ENCODE peak calls at places on chromosomes 11 and 22, in four cellular contexts. T is pons; A is tibial artery; L is stimulated activated naive CD8-positive, alpha-beta T cell treated with anti-CD3 and anti-CD28 coated beads, Interleukin-15, Interleukin-2, amounts not matched to agents 100 U/mL and 50 U/mL, for 24 hours. F is an unnamed sample.

GRCh38 chr11:27282141-27282590 is 80.8 kb downstream of the CCDC34 start:
- DNase-seq in T (no peak), A (peak), L (no peak), F (no peak)

GRCh38 chr22:39130892-39131855 is 21.3 kb downstream of the CBX7 start:
- DNase-seq in T (no peak), A (no peak), L (no peak), F (peak)

GRCh38 chr22:41478891-41479521 is 10.1 kb downstream of the ACO2 start:
- DNase-seq in T (no peak), A (peak), L (peak), F (no peak)

GRCh38 chr22:25682071-25682470 is 59.9 kb upstream of the MYO18B start:
- DNase-seq in T (no peak), A (no peak), L (no peak), F (no peak)

GRCh38 chr11:46290598-46291309 is 13.3 kb downstream of the CREB3L1 start:
- DNase-seq in T (no peak), A (peak), L (no peak), F (peak)

GRCh38 chr11:12803086-12803826 is 129.0 kb downstream of the TEAD1 start:
- DNase-seq in T (no peak), A (no peak), L (no peak), F (no peak)

GRCh38 chr11:123683616-123684170 is 29.3 kb upstream of the SCN3B start:
- DNase-seq in T (no peak), A (no peak), L (no peak), F (no peak)

GRCh38 chr22:39434243-39434653 is 22.6 kb upstream of the MGAT3 start:
- DNase-seq in T (peak), A (no peak), L (no peak), F (no peak)

GRCh38 chr11:9344046-9344680 is 29.8 kb upstream of the TMEM41B start:
- DNase-seq in T (no peak), A (no peak), L (no peak), F (peak)

GRCh38 chr11:110491577-110492352 is 62.0 kb downstream of the FDX1 start:
- DNase-seq in T (no peak), A (no peak), L (no peak), F (peak)

GRCh38 chr11:1410366-1411291 is 20.9 kb downstream of the BRSK2 start:
- DNase-seq in T (no peak), A (no peak), L (no peak), F (no peak)

GRCh38 chr22:49079027-49079725 is 748.5 kb downstream of the BRD1 start:
- DNase-seq in T (no peak), A (no peak), L (no peak), F (no peak)

GRCh38 chr11:69867076-69868002 is 48.1 kb upstream of the FGF3 start:
- DNase-seq in T (no peak), A (no peak), L (no peak), F (peak)

GRCh38 chr11:26947379-26947844 is 46.5 kb upstream of the FIBIN start:
- DNase-seq in T (no peak), A (peak), L (no peak), F (no peak)